ENCODE peak calls at places on chromosomes 5 and 9, in eight cellular contexts. N is Panc1; S is esophagus squamous epithelium; Q is cardiac muscle cell; L is CD8-positive, alpha-beta memory T cell; R is IMR-90; V is small intestine; H is adrenal gland. C is an unnamed sample. For H3K4me1 and H3K27me3, the result is how much of the 10 kb centered on the place peaks cover.

GRCh38 chr9:135340726-135341475 is 138.7 kb upstream of the PPP1R26 start:
- DNase-seq in L (no peak), Q (no peak), N (no peak), H (no peak), R (no peak), V (no peak), S (no peak), C (no peak)

GRCh38 chr5:154967419-154968024 is 26.6 kb downstream of the MRPL22 start:
- DNase-seq in S (no peak), H (no peak), L (no peak), N (no peak), R (peak), Q (peak), V (no peak), C (no peak)

GRCh38 chr9:130299785-130300615 is 34.4 kb downstream of the HMCN2 start:
- DNase-seq in L (no peak), V (no peak), Q (no peak), R (no peak), S (no peak), H (no peak), N (no peak), C (no peak)

GRCh38 chr5:38796000-38796738 is 49.6 kb upstream of the OSMR start:
- DNase-seq in V (no peak), N (no peak), R (peak), L (no peak), S (no peak), H (peak), Q (no peak), C (no peak)

GRCh38 chr5:33788922-33789321 is 102.9 kb downstream of the ADAMTS12 start:
- DNase-seq in N (no peak), V (no peak), S (no peak), H (no peak), L (no peak), Q (peak), R (peak), C (no peak)

GRCh38 chr5:26237489-26237888 is 800.9 kb downstream of the CDH9 start:
- DNase-seq in S (no peak), V (no peak), N (no peak), H (no peak), Q (no peak), R (no peak), L (no peak), C (no peak)

GRCh38 chr5:72178910-72179815 is 71.9 kb downstream of the MAP1B start:
- DNase-seq in H (peak), N (no peak), Q (peak), R (peak), V (no peak), L (no peak), S (no peak), C (no peak)

GRCh38 chr9:33619666-33620404 is 95.8 kb downstream of the ANKRD18B start:
- DNase-seq in S (no peak), N (no peak), V (peak), Q (peak), L (no peak), R (peak), H (no peak), C (no peak)

GRCh38 chr9:33350310-33350709 is 52.1 kb downstream of the AQP7 start:
- DNase-seq in V (no peak), N (no peak), H (no peak), S (no peak), Q (peak), L (no peak), R (peak), C (no peak)

GRCh38 chr9:125233678-125234077 is 7.5 kb downstream of the HSPA5 start:
- DNase-seq in R (peak), S (no peak), N (peak), L (no peak), V (peak), H (no peak), Q (peak), C (no peak)

GRCh38 chr5:156186760-156187159 is 140.2 kb upstream of the SGCD start:
- DNase-seq in H (no peak), Q (peak), N (no peak), L (no peak), S (no peak), V (no peak), R (peak), C (no peak)

GRCh38 chr9:130689572-130689936 is 4.0 kb upstream of the EXOSC2 start:
- DNase-seq in L (no peak), S (no peak), R (no peak), V (no peak), Q (no peak), H (no peak), N (no peak), C (no peak)

GRCh38 chr9:35733109-35733541 is 659 bp downstream of the CREB3 start:
- DNase-seq in V (peak), L (no peak), S (no peak), R (peak), Q (peak), H (no peak), N (no peak), C (no peak)

GRCh38 chr5:107340631-107341030 is 330.1 kb downstream of the EFNA5 start:
- DNase-seq in R (no peak), Q (no peak), N (no peak), S (no peak), L (no peak), H (no peak), V (no peak), C (no peak)

GRCh38 chr9:111037744-111038335 is 430 bp downstream of the LPAR1 start:
- DNase-seq in L (no peak), H (no peak), R (peak), Q (peak), V (peak), S (no peak), N (no peak), C (no peak)

GRCh38 chr5:126499742-126500396 is 76.7 kb downstream of the GRAMD2B start:
- DNase-seq in S (no peak), H (no peak), L (no peak), R (no peak), N (no peak), V (peak), Q (peak), C (peak)

GRCh38 chr9:137435381-137435891 is 5.7 kb downstream of the ENTPD8 start:
- DNase-seq in R (no peak), V (no peak), S (no peak), N (no peak), Q (no peak), L (no peak), H (no peak), C (no peak)

GRCh38 chr5:586751-587285 is 25.3 kb upstream of the CEP72 start:
- DNase-seq in V (peak), Q (no peak), H (peak), S (no peak), N (no peak), R (no peak), L (no peak), C (no peak)

GRCh38 chr5:40556811-40557210 is 122.9 kb upstream of the PTGER4 start:
- DNase-seq in S (no peak), Q (no peak), R (no peak), H (no peak), N (no peak), L (no peak), V (no peak), C (no peak)

GRCh38 chr5:108730617-108731340 is 16.9 kb upstream of the FER start:
- DNase-seq in S (no peak), V (no peak), R (peak), N (no peak), Q (no peak), L (no peak), H (no peak), C (no peak)

GRCh38 chr5:174501461-174502069 is 222.8 kb upstream of the MSX2 start:
- DNase-seq in R (peak), N (no peak), V (no peak), Q (peak), S (no peak), H (no peak), L (no peak), C (no peak)

GRCh38 chr5:148011407-148012124 is 52.2 kb upstream of the SPINK5 start:
- DNase-seq in N (peak), R (peak), Q (peak), H (peak), S (no peak), V (no peak), L (no peak), C (no peak)

GRCh38 chr9:80552931-80553330 is 981.2 kb downstream of the TLE4 start:
- DNase-seq in Q (peak), L (no peak), R (peak), N (no peak), S (no peak), V (no peak), H (peak), C (no peak)

GRCh38 chr9:85745203-85745602 is 3.4 kb upstream of the AGTPBP1 start:
- DNase-seq in S (no peak), L (no peak), V (no peak), H (no peak), N (no peak), R (no peak), Q (no peak), C (no peak)

GRCh38 chr5:16897800-16898199 is 38.3 kb downstream of the MYO10 start:
- DNase-seq in N (no peak), V (no peak), L (no peak), H (no peak), R (no peak), Q (no peak), S (no peak), C (no peak)

GRCh38 chr9:89602978-89603628 is 1.7 kb upstream of the GADD45G start:
- DNase-seq in Q (peak), N (no peak), V (peak), S (peak), L (peak), H (peak), R (peak), C (peak)

GRCh38 chr5:103216137-103216536 is 42.4 kb upstream of the MACIR start:
- DNase-seq in S (no peak), V (no peak), R (peak), L (no peak), N (no peak), H (no peak), Q (peak), C (no peak)

GRCh38 chr5:35149041-35149440 is 81.2 kb downstream of the PRLR start:
- DNase-seq in H (no peak), S (no peak), N (no peak), R (no peak), L (no peak), V (no peak), Q (no peak), C (no peak)

GRCh38 chr5:1387059-1387755 is 42.3 kb upstream of the CLPTM1L start:
- DNase-seq in L (no peak), V (no peak), S (no peak), R (no peak), N (no peak), Q (no peak), H (no peak), C (no peak)

GRCh38 chr5:180648658-180649296 is 623 bp downstream of the FLT4 start:
- DNase-seq in Q (no peak), S (no peak), V (no peak), H (no peak), R (no peak), L (no peak), N (no peak), C (no peak)

GRCh38 chr5:180670586-180671359 is 21.4 kb upstream of the FLT4 start:
- DNase-seq in N (peak), L (no peak), R (peak), Q (peak), S (no peak), H (peak), V (peak), C (peak)

GRCh38 chr5:139740138-139740992 is 55.2 kb upstream of the PSD2 start:
- DNase-seq in V (no peak), H (no peak), R (no peak), Q (no peak), L (no peak), S (no peak), N (no peak), C (no peak)

GRCh38 chr5:139739612-139739974 is 56.0 kb upstream of the PSD2 start:
- DNase-seq in S (no peak), L (no peak), R (no peak), H (no peak), V (no peak), N (no peak), Q (no peak), C (no peak)

GRCh38 chr5:139742173-139742903 is 53.3 kb upstream of the PSD2 start:
- DNase-seq in S (no peak), H (no peak), V (no peak), R (no peak), L (no peak), N (no peak), Q (no peak), C (no peak)

GRCh38 chr5:139741823-139742172 is 53.8 kb upstream of the PSD2 start:
- DNase-seq in R (no peak), H (no peak), S (no peak), V (no peak), N (no peak), Q (no peak), L (no peak), C (no peak)

GRCh38 chr5:139740993-139741672 is 54.5 kb upstream of the PSD2 start:
- DNase-seq in R (no peak), S (no peak), H (no peak), Q (no peak), L (no peak), V (no peak), N (no peak), C (no peak)
- H3K4me1 ChIP-seq in R (under half), S (under half), H (under half), Q (under half), L (under half), V (under half), N (under half), C (under half)

GRCh38 chr9:133886563-133887501 is 105.3 kb downstream of the VAV2 start:
- DNase-seq in H (no peak), L (no peak), N (no peak), S (no peak), V (no peak), Q (no peak), R (no peak), C (no peak)

GRCh38 chr9:133888048-133888778 is 103.9 kb downstream of the VAV2 start:
- DNase-seq in L (no peak), R (no peak), Q (no peak), V (peak), H (peak), S (no peak), N (no peak), C (no peak)

GRCh38 chr9:133888779-133889491 is 103.2 kb downstream of the VAV2 start:
- DNase-seq in S (no peak), V (no peak), R (no peak), N (no peak), Q (no peak), H (no peak), L (no peak), C (no peak)

GRCh38 chr9:133889498-133890301 is 102.4 kb downstream of the VAV2 start:
- DNase-seq in H (peak), L (no peak), Q (no peak), R (peak), S (no peak), N (no peak), V (no peak), C (no peak)

DNA sequence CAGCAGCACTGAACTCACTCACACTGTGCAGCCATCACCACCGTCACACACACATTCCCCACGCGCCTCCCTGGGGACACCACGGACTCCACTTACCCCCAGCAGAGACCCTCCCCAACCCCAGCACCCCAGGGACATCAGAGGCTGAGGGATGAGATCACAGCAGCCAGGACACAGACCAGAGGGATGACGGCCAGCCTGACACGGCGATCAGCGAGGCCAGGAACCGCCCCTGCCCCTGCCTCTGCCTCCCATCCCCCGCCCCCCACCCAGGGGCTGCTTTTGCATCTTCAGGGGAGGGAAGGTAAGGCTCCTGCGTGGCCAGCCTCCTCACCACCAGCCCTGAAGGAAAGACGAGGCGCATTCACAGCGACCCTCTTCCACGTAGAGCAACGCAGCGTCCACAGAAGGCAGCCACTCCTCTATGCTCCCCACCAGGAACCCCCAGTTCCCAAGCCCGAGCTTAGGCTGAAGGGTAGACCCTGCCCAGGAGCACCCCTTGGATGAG is 104.5 kb downstream of the VAV2 start:
- DNase-seq in R (no peak), N (no peak), L (no peak), V (no peak), H (no peak), S (no peak), Q (no peak), C (no peak)
- H3K27ac ChIP-seq in R (no peak), N (no peak), L (no peak), V (no peak), H (no peak), S (no peak), Q (peak), C (no peak)

GRCh38 chr5:7754997-7755596 is 95.8 kb downstream of the CFAP90 start:
- DNase-seq in V (peak), Q (peak), H (peak), R (peak), N (peak), L (no peak), S (no peak), C (no peak)
- H3K27me3 ChIP-seq in V (under half), Q (under half), H (under half), R (under half), N (under half), L (under half), S (under half), C (under half)

DNA sequence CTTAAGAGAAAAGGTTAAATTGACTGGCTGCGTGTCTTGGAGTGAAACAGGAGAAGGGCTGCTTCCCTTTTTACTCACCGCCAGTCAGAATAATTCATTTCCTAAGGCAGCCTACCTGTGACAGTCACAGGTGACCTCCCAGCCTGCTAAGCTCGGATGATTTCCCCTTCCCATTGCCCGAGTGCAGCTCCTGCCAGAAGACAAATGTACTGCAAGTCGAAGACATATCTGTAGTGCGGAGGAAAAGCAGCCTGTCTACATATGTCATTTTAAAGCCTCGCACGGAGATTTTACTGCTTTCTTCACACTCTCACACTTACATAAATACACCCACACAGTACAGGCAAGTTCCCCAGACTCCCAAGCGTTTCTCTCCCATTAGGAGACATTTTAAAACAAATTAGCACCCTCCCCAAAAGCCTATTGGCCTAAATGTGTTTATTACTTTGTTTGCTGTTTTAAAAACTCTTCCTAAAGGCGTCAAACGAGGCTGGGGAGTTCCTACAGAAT is 665.7 kb upstream of the ZNF608 start:
- DNase-seq in H (peak), V (peak), L (no peak), Q (peak), N (no peak), S (no peak), R (no peak), C (no peak)
- H3K4me1 ChIP-seq in H (half or more), V (under half), L (under half), Q (half or more), N (half or more), S (half or more), R (under half), C (under half)

GRCh38 chr9:5817776-5818336 is 15.1 kb downstream of the ERMP1 start:
- DNase-seq in N (no peak), L (no peak), R (peak), V (no peak), H (no peak), Q (peak), S (no peak), C (no peak)

GRCh38 chr9:5820425-5820824 is 12.5 kb downstream of the ERMP1 start:
- DNase-seq in V (no peak), Q (no peak), R (no peak), N (no peak), H (no peak), S (no peak), L (no peak), C (no peak)

GRCh38 chr9:5815421-5815820 is 17.5 kb downstream of the ERMP1 start:
- DNase-seq in L (no peak), S (no peak), H (no peak), N (no peak), V (no peak), Q (no peak), R (no peak), C (no peak)

GRCh38 chr9:5813837-5814236 is 19.1 kb downstream of the ERMP1 start:
- DNase-seq in R (no peak), N (no peak), H (no peak), S (no peak), Q (no peak), L (no peak), V (peak), C (no peak)

GRCh38 chr9:5818424-5819142 is 14.3 kb downstream of the ERMP1 start:
- DNase-seq in S (no peak), R (no peak), Q (no peak), L (no peak), N (no peak), V (no peak), H (no peak), C (no peak)
- H3K27ac ChIP-seq in S (no peak), R (no peak), Q (no peak), L (no peak), N (no peak), V (no peak), H (peak), C (no peak)

GRCh38 chr5:169460896-169461295 is 122.7 kb upstream of the SPDL1 start:
- DNase-seq in Q (no peak), L (no peak), V (no peak), N (no peak), H (no peak), S (no peak), R (no peak), C (no peak)
- H3K27me3 ChIP-seq in Q (under half), L (under half), V (under half), N (under half), H (under half), S (under half), R (under half), C (under half)